ENCODE peak calls at places on chromosomes 11 and 22, in four cellular contexts. N, C, R and F are unnamed samples.

GRCh38 chr22:47645450-47645914 is 883.0 kb downstream of the TBC1D22A start:
- DNase-seq in N (no peak), R (no peak), C (no peak), F (no peak)

GRCh38 chr11:44575288-44575672 is 9.8 kb downstream of the CD82 start:
- DNase-seq in C (peak; percentile 90), R (no peak), N (no peak), F (peak; percentile 65)

GRCh38 chr11:75500742-75501141 is 25.0 kb downstream of the GDPD5 start:
- DNase-seq in R (no peak), N (no peak), C (no peak), F (no peak)

GRCh38 chr11:15497366-15497765 is 382.6 kb downstream of the INSC start:
- DNase-seq in R (no peak), C (no peak), N (no peak), F (no peak)

GRCh38 chr11:115321602-115322289 is 182.5 kb downstream of the CADM1 start:
- DNase-seq in N (no peak), R (no peak), C (peak; percentile 52), F (peak; percentile 65)

GRCh38 chr11:68956547-68957254 is 24.1 kb downstream of the MRGPRD start:
- DNase-seq in N (no peak), R (no peak), C (no peak), F (no peak)

GRCh38 chr22:17943533-17944204 is 80.7 kb downstream of the MICAL3 start:
- DNase-seq in C (no peak), R (no peak), N (no peak), F (no peak)

GRCh38 chr22:43555561-43556515 is 144.0 kb downstream of the MPPED1 start:
- DNase-seq in C (no peak), R (no peak), N (no peak), F (no peak)

GRCh38 chr11:65473275-65473860 is 25.5 kb upstream of the MALAT1 start:
- DNase-seq in C (peak; percentile 34), R (no peak), N (no peak), F (no peak)

GRCh38 chr11:122672892-122673291 is 17.4 kb downstream of the UBASH3B start:
- DNase-seq in N (no peak), C (no peak), R (no peak), F (no peak)

GRCh38 chr11:9143726-9144125 is 52.3 kb upstream of the SCUBE2 start:
- DNase-seq in C (no peak), R (no peak), N (no peak), F (peak; percentile 23)

GRCh38 chr11:65777821-65778361 is 2.9 kb downstream of the AP5B1 start:
- DNase-seq in C (no peak), N (no peak), R (peak; percentile 81), F (no peak)

GRCh38 chr11:70633610-70634009 is 235.3 kb downstream of the CTTN start:
- DNase-seq in N (no peak), C (no peak), R (no peak), F (no peak)

GRCh38 chr11:75476716-75477613 is 44.0 kb upstream of the KLHL35 start:
- DNase-seq in R (no peak), N (no peak), C (no peak), F (no peak)

GRCh38 chr22:20587206-20587958 is 80.0 kb downstream of the MED15 start:
- DNase-seq in C (no peak), R (no peak), N (no peak), F (no peak)

GRCh38 chr11:62130498-62131464 is 7.0 kb downstream of the INCENP start:
- DNase-seq in R (peak; percentile 81), N (no peak), C (no peak), F (no peak)

GRCh38 chr11:26583550-26583949 is 11.5 kb upstream of the MUC15 start:
- DNase-seq in N (no peak), C (no peak), R (no peak), F (no peak)

GRCh38 chr11:35146074-35146521 is 7.1 kb downstream of the CD44 start:
- DNase-seq in C (no peak), R (no peak), N (no peak), F (no peak)
- H3K4me3 ChIP-seq in C (no peak overlapping the region), R (no peak overlapping the region), N (no peak overlapping the region), F (no peak overlapping the region)

GRCh38 chr11:120243221-120243620 is 3.3 kb downstream of the POU2F3 start:
- DNase-seq in N (no peak), R (no peak), C (no peak), F (no peak)

GRCh38 chr11:120238968-120239620 is 846 bp upstream of the POU2F3 start:
- DNase-seq in C (no peak), N (no peak), R (no peak), F (no peak)

GRCh38 chr11:120240866-120241265 is 926 bp downstream of the POU2F3 start:
- DNase-seq in C (no peak), R (no peak), N (no peak), F (no peak)

GRCh38 chr11:120241277-120241676 is 1.3 kb downstream of the POU2F3 start:
- DNase-seq in R (no peak), N (no peak), C (no peak), F (no peak)

DNA sequence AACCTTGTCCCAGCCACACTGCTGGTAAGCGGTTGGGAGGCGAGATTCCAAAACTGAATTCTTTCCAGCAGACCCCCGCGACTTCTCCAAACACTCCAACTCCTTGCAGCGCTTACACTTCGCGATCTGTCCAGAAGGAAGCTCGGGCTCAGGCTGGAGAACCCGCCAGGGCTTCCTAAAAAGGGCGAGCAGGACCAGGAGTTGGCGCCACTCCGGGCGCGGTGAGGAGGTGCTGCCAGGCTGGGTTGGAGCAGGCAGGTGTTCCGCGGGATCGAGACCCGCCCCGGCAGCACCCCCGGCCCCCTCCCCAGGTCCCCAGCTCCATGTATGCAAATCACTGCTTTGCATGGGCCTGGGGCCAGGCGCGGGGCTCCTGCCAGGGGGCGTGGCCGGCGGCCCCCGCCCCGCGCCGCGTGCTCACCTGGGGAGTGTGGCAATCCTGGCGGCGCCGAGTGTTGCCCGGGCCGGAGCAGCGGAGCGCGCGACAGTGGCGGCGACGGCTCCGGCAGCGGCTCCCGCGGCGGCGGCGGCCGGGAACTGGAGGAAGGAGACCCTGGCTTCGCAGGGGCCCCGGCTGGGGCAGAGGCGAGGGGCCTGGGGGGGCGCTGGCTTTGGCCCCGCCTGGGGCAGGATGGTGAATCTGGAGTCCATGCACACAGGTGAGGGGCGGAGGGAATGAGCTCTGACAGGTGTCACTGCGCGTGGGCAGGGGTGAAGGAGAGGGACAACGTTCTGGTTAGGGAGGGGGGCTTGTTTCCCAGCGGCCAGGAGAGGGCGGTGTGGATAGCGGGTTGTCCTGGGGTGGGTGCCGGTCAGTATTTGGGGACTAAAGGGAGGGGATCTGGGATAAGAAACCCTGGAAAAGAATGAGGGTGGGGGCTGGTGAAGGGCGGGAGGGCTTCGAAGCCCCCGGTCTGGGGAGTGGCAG is at the start of gene POU2F3:
- DNase-seq in R (no peak), N (no peak), C (no peak), F (no peak)
- TF ChIP-seq CTCF in R (no peak), N (peak; percentile 40), C (no peak), F (no peak)

GRCh38 chr22:27863001-27863400 is 56.1 kb downstream of the PITPNB start:
- DNase-seq in C (no peak), R (no peak), N (no peak), F (no peak)

GRCh38 chr22:27853404-27853803 is 51.8 kb upstream of the MN1 start:
- DNase-seq in R (no peak), C (peak; percentile 68), N (peak; percentile 29), F (peak; percentile 72)

GRCh38 chr22:27857441-27857840 is 55.9 kb upstream of the MN1 start:
- DNase-seq in N (no peak), C (peak; percentile 72), R (no peak), F (peak; percentile 93)

GRCh38 chr22:27863556-27863955 is 55.5 kb downstream of the PITPNB start:
- DNase-seq in R (no peak), C (no peak), N (no peak), F (no peak)

DNA sequence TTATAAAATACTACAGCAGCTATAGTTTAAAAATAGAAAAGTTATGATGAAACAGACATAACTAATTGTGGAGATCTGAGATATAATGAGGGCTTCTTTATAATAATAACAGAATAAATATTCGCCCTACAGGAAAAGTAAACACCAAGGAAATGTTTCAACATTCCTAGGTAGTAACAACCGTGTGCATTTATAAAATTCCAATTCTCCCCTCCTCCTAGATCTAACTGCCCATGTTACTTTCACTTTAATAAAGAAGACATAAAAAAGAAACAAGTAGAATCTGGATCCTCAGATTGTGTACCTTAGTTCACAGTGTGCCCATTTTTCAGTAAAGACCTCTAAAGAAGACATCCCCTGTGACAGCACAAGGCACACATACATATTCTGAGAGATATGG is 57.8 kb upstream of the MN1 start:
- DNase-seq in N (no peak), C (peak; percentile 46), R (no peak), F (no peak)
- H3K4me3 ChIP-seq in N (no peak overlapping the region), C (no peak overlapping the region), R (no peak overlapping the region), F (peak overlapping the region; percentile 20)

GRCh38 chr11:12110714-12111481 is 508 bp downstream of the MICAL2 start:
- DNase-seq in N (peak; percentile 10), C (no peak), R (no peak), F (peak; percentile 28)
- TF ChIP-seq CTCF in N (no peak), C (no peak), R (no peak), F (no peak)